ENCODE peak calls at places on chromosome 12, in five cellular contexts. B is esophagus muscularis mucosa, K is IMR-90, Q is tibial nerve, C is adrenal gland. I is an unnamed sample.

GRCh38 chr12:128069359-128069997 is 197.5 kb upstream of the TMEM132C start:
- DNase-seq in K (peak; percentile 33), C (peak; percentile 64), B (no peak), Q (peak; percentile 24), I (no peak)

GRCh38 chr12:98696036-98696646 is 51.1 kb downstream of the APAF1 start:
- DNase-seq in C (no peak), K (peak; percentile 9), Q (no peak), B (no peak), I (no peak)

GRCh38 chr12:27468241-27468640 is 21.7 kb downstream of the SMCO2 start:
- DNase-seq in C (no peak), Q (no peak), K (no peak), B (no peak), I (no peak)

GRCh38 chr12:267581-268482 is 5.2 kb upstream of the SLC6A13 start:
- DNase-seq in K (peak; percentile 39), C (no peak), Q (no peak), B (no peak), I (no peak)

GRCh38 chr12:10361084-10361483 is 28.8 kb downstream of the KLRK1 start:
- DNase-seq in K (no peak), B (no peak), Q (no peak), C (no peak), I (no peak)

GRCh38 chr12:128076188-128076587 is 190.8 kb upstream of the TMEM132C start:
- DNase-seq in K (no peak), B (no peak), Q (no peak), C (peak; percentile 19), I (no peak)

GRCh38 chr12:5260591-5261086 is 171.3 kb upstream of the NTF3 start:
- DNase-seq in Q (no peak), C (no peak), K (no peak), B (no peak), I (no peak)

GRCh38 chr12:103771466-103771865 is 69.6 kb downstream of the NT5DC3 start:
- DNase-seq in B (no peak), K (peak; percentile 44), Q (peak; percentile 17), C (peak; percentile 57), I (peak; percentile 36)

GRCh38 chr12:77049767-77050353 is 15.5 kb downstream of the E2F7 start:
- DNase-seq in Q (peak; percentile 44), K (peak; percentile 70), C (peak; percentile 3), B (no peak), I (no peak)

GRCh38 chr12:75964150-75964549 is 67.4 kb downstream of the PHLDA1 start:
- DNase-seq in B (no peak), C (peak; percentile 37), Q (no peak), K (no peak), I (peak; percentile 61)

GRCh38 chr12:66971816-66972215 is 292.9 kb upstream of the GRIP1 start:
- DNase-seq in B (no peak), Q (no peak), C (no peak), K (no peak), I (no peak)

GRCh38 chr12:106304001-106304421 is 1.5 kb downstream of the TCP11L2 start:
- DNase-seq in K (no peak), C (no peak), Q (no peak), B (no peak), I (no peak)

GRCh38 chr12:95790912-95791849 is 617 bp upstream of the NTN4 start:
- DNase-seq in B (no peak), K (peak; percentile 22), C (peak; percentile 30), Q (peak; percentile 44), I (peak; percentile 41)

GRCh38 chr12:53452159-53453077 is 516 bp downstream of the PCBP2 start:
- DNase-seq in K (peak; percentile 85), B (peak; percentile 98), C (peak; percentile 96), Q (peak; percentile 82), I (peak; percentile 88)

GRCh38 chr12:11273449-11273848 is 3.9 kb upstream of the PRB3 start:
- DNase-seq in K (no peak), C (no peak), Q (no peak), B (no peak), I (no peak)

GRCh38 chr12:51866324-51866723 is 17.8 kb upstream of the FIGNL2 start:
- DNase-seq in C (no peak), Q (no peak), B (no peak), K (no peak), I (no peak)

GRCh38 chr12:51869490-51869865 is 18.4 kb upstream of the ANKRD33 start:
- DNase-seq in K (no peak), B (no peak), Q (no peak), C (no peak), I (no peak)

GRCh38 chr12:51868821-51869489 is 18.9 kb upstream of the ANKRD33 start:
- DNase-seq in B (no peak), Q (no peak), K (no peak), C (no peak), I (no peak)

GRCh38 chr12:51866762-51867161 is 18.2 kb upstream of the FIGNL2 start:
- DNase-seq in K (no peak), Q (no peak), C (no peak), B (no peak), I (no peak)

DNA sequence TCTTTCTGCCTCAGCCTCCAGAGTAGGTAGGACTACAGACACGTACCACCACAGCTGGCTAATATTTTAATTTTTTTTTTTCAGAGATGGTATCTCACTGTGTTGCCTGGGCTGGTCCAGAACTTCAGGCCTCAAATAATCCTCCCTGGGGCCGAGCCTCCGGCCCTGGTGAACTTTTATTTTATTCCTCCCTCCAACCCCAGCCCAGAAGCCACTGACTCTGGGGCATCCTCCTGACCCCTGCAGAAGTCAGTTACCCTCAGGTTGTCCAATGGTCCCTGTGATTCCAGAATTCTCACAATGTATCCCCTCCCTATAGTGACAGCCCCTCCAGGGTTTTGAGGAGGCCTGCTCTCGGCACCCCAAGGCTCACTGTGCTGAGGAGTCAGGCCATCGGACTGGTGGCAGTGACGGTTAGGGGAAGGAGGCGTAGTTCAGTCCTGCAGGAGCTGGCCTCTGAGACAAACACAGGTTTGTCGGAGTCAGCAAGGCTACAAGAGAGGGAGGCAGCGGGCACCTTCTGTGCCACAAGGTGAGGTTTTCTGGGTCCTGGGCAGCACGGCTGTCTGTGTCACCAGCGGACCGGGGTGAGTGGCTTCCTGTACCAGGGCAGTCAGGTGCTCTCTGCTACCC is 19.4 kb upstream of the FIGNL2 start:
- DNase-seq in Q (no peak), C (no peak), K (no peak), B (no peak), I (no peak)
- H3K4me3 ChIP-seq in Q (no peak overlapping the region), C (no peak overlapping the region), K (no peak overlapping the region), B (no peak overlapping the region), I (no peak overlapping the region)

GRCh38 chr12:40745386-40745785 is 53.1 kb downstream of the CNTN1 start:
- DNase-seq in K (no peak), C (no peak), Q (no peak), B (no peak), I (no peak)
- TF ChIP-seq CTCF in K (no peak), C (no peak), Q (no peak), B (no peak), I (no peak)

DNA sequence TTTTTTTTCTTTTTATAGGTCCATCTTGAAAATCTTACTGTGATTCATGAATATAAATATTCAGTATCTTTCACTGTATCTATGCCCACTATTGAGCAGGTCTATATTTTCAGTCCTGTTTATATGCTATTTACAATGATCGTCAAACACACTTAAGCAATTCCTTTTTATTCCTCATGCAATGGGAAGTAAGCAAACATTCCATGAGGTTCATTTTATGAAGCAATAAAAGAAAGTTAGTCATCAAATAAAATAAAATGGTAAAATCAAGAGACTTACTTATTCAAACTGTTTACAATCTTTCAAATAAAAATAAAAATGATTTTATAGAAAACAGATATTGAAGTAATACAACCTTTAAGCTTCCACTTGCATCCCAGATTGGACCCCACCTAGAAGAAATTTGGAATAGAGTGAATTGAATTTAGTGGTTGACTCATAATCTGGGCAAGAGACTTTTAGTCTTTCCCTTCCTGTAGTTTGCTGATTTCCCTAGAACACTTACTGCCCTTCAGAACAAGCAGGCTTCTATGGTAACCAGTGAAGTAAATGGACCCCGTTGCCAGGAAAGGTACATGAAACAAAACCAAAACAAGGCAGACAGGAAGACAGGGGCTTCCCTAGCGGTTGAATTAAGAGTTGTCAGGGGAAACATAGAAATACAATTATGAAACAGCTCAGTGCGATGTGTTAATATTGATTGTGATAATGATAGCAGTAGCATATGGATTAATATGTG is 241.0 kb upstream of the ATP2B1 start:
- DNase-seq in K (peak; percentile 64), B (no peak), Q (peak; percentile 30), C (no peak), I (no peak)
- H3K4me1 ChIP-seq in K (peaks cover 21% of the 10 kb centered on the region), B (peaks cover 9% of the 10 kb centered on the region), Q (no peaks in the 10 kb centered on the region), C (peaks cover 14% of the 10 kb centered on the region), I (peaks cover 10% of the 10 kb centered on the region)

GRCh38 chr12:8692573-8692972 is 5.2 kb upstream of the RIMKLB start:
- DNase-seq in Q (peak; percentile 48), C (no peak), B (no peak), K (peak; percentile 71), I (no peak)
- H3K4me3 ChIP-seq in Q (no peak overlapping the region), C (no peak overlapping the region), B (no peak overlapping the region), K (no peak overlapping the region), I (no peak overlapping the region)

GRCh38 chr12:121379945-121380344 is 20.0 kb upstream of the RNF34 start:
- DNase-seq in Q (no peak), B (no peak), K (peak; percentile 52), C (no peak), I (no peak)

GRCh38 chr12:121378736-121379135 is 21.2 kb upstream of the RNF34 start:
- DNase-seq in Q (no peak), K (no peak), C (no peak), B (no peak), I (no peak)

GRCh38 chr12:121388421-121388981 is 11.4 kb upstream of the RNF34 start:
- DNase-seq in Q (no peak), C (no peak), B (no peak), K (peak; percentile 94), I (no peak)

GRCh38 chr12:121383601-121384019 is 16.3 kb upstream of the RNF34 start:
- DNase-seq in C (no peak), Q (no peak), B (no peak), K (no peak), I (no peak)
- TF ChIP-seq CTCF in C (no peak), Q (no peak), B (no peak), K (no peak), I (no peak)

DNA sequence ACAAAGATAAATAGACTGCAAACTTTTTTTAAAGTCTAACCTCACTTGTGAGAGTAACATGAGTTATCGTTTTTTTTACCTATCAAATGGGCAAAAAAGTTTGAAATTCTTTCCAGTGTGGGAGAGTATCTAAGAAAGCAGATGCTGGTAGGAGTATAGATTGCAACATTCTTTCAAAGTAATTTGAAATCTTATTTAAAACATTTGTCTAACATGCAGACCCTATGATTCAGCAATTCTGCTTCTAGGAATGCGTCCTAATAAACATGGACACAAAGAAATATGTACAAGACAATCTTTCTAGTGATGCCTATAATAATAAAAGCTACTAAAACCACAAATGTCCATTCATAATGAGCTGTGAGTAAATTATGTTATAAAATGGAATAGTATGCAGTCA is 110.4 kb upstream of the TMCC3 start:
- DNase-seq in B (no peak), C (no peak), Q (no peak), K (peak; percentile 21), I (no peak)
- H3K4me1 ChIP-seq in B (no peaks in the 10 kb centered on the region), C (no peaks in the 10 kb centered on the region), Q (no peaks in the 10 kb centered on the region), K (no peaks in the 10 kb centered on the region), I (no peaks in the 10 kb centered on the region)

I was measured in lung.